ENCODE peak calls at places on chromosomes 13 and 19, in nine cellular contexts. W, L, T, O, X, P, D, M and U are unnamed samples. For H3K4me1, the result is how much of the 10 kb centered on the place peaks cover.

GRCh38 chr13:22053053-22053452 is 382.2 kb downstream of the FGF9 start:
- DNase-seq in D (no peak), X (no peak), T (no peak), M (no peak), W (no peak), O (no peak), L (no peak), P (no peak), U (no peak)

GRCh38 chr19:22532388-22533310 is 101.5 kb upstream of the ZNF492 start:
- DNase-seq in O (peak), L (no peak), P (peak), M (peak), W (no peak), T (peak), X (peak), D (no peak), U (no peak)

GRCh38 chr13:98447881-98448641 is 128.8 kb downstream of the STK24 start:
- DNase-seq in L (peak), O (peak), X (no peak), P (no peak), T (peak), D (peak), W (no peak), M (peak), U (no peak)

GRCh38 chr19:45100797-45101196 is 7.8 kb downstream of the PPP1R37 start:
- DNase-seq in M (no peak), D (no peak), L (peak), O (no peak), P (no peak), X (no peak), T (no peak), W (no peak), U (no peak)

GRCh38 chr19:3615524-3616135 is 9.0 kb upstream of the TBXA2R start:
- DNase-seq in X (no peak), D (no peak), W (no peak), P (no peak), M (no peak), L (no peak), O (no peak), T (no peak), U (no peak)

GRCh38 chr13:31670831-31671617 is 68.3 kb upstream of the RXFP2 start:
- DNase-seq in X (no peak), M (no peak), P (no peak), L (peak), D (no peak), O (no peak), W (no peak), T (peak), U (no peak)

GRCh38 chr13:102847272-102848234 is 1.7 kb downstream of the ERCC5 start:
- DNase-seq in P (peak), X (no peak), O (no peak), W (no peak), D (peak), M (no peak), T (peak), L (peak), U (peak)

GRCh38 chr13:62110079-62110478 is 694.4 kb upstream of the PCDH20 start:
- DNase-seq in T (no peak), P (no peak), M (no peak), L (no peak), X (no peak), W (no peak), D (no peak), O (no peak), U (no peak)

GRCh38 chr13:31978021-31978420 is 53.6 kb upstream of the FRY start:
- DNase-seq in T (no peak), M (no peak), D (no peak), W (no peak), X (no peak), P (peak), O (no peak), L (no peak), U (no peak)

GRCh38 chr13:110424596-110425443 is 117.7 kb downstream of the COL4A2 start:
- DNase-seq in X (no peak), D (no peak), O (no peak), P (no peak), L (no peak), M (no peak), W (no peak), T (no peak), U (no peak)

GRCh38 chr13:114313061-114313860 is 1.0 kb upstream of the CHAMP1 start:
- DNase-seq in D (no peak), O (no peak), L (peak), P (no peak), M (no peak), X (no peak), W (no peak), T (no peak), U (no peak)

GRCh38 chr13:89486721-89487120 is 1815.5 kb downstream of the SLITRK5 start:
- DNase-seq in X (no peak), W (no peak), P (no peak), M (no peak), L (no peak), T (no peak), O (no peak), D (no peak), U (no peak)

GRCh38 chr13:86986448-86986847 is 684.7 kb upstream of the SLITRK5 start:
- DNase-seq in D (peak), M (no peak), X (no peak), O (no peak), P (no peak), T (no peak), L (peak), W (no peak), U (peak)

GRCh38 chr19:35736913-35737886 is 5.1 kb downstream of the IGFLR1 start:
- DNase-seq in D (no peak), M (no peak), X (no peak), W (no peak), L (peak), T (no peak), P (no peak), O (no peak), U (no peak)

GRCh38 chr13:113452942-113453901 is at the start of gene ADPRHL1:
- DNase-seq in P (no peak), M (peak), D (no peak), O (no peak), T (no peak), L (peak), W (no peak), X (peak), U (no peak)

GRCh38 chr19:42528354-42529247 is at the start of gene CEACAM1:
- DNase-seq in P (peak), W (peak), O (no peak), L (peak), D (no peak), X (peak), T (peak), M (peak), U (no peak)

GRCh38 chr13:53920916-53921315 is 892.3 kb downstream of the OLFM4 start:
- DNase-seq in T (no peak), O (no peak), X (no peak), P (no peak), L (no peak), W (no peak), M (no peak), D (no peak), U (no peak)

GRCh38 chr13:27482996-27483395 is 32.6 kb upstream of the MTIF3 start:
- DNase-seq in M (no peak), X (no peak), T (no peak), P (peak), L (no peak), O (no peak), W (no peak), D (no peak), U (no peak)

GRCh38 chr13:95559100-95559499 is 6.6 kb downstream of the CLDN10 start:
- DNase-seq in L (no peak), M (no peak), D (no peak), O (no peak), T (no peak), X (no peak), W (no peak), P (no peak), U (no peak)

GRCh38 chr19:13441810-13442512 is 64.3 kb downstream of the CACNA1A start:
- DNase-seq in D (peak), O (no peak), P (peak), X (peak), T (peak), M (peak), W (peak), L (peak), U (peak)

GRCh38 chr13:20035130-20035529 is 76.6 kb downstream of the ZMYM2 start:
- DNase-seq in P (peak), D (no peak), T (peak), W (no peak), O (no peak), M (no peak), X (no peak), L (no peak), U (no peak)

DNA sequence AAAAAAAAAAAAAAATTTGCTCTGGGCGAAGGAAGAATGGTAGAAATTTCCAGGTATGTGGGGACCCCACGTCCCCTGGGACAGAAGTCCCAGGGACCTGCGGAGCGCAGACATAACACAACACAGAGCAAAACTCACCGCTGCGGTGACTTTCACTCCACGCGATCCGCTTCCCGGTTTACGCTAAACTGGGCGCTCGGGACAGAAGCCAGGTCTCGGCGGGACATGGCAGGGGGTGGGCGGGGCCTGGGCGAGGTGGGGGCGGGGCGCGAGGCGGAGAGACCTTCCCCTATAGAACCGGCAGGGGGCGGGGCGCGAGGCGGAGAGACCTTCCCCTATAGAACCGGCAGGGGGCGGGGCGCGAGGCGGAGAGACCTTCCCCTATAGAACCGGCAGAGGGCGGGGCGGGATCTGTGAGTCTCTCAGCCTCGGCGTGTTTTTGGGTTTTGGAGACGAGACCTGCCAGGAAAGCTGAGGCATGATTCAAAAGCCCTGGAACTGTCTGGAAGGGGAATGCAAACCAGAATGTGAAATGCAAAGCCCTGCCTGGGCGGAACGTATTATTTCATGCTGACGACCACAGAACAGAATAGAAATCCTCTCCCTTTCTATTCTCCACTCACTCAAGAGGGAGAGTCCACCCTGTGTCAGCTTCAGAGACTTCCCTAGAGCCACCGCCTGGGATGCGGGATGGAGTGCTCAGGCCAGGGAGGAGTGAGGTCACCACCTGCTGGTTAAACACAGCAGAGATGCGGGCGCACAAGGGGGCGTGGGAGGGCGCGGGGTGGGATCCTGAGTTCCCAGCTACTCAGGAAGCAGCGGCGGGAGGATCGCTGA is 20.2 kb upstream of the ERVV-1 start:
- DNase-seq in M (peak), D (peak), T (peak), W (peak), P (peak), X (peak), O (peak), L (peak), U (peak)
- H3K27ac ChIP-seq in M (no peak), D (no peak), T (peak), W (no peak), P (peak), X (peak), O (peak), L (peak), U (no peak)

GRCh38 chr13:79382545-79383275 is 23.3 kb downstream of the RBM26 start:
- DNase-seq in L (no peak), T (no peak), W (no peak), X (no peak), D (no peak), P (peak), O (no peak), M (no peak), U (no peak)
- H3K4me1 ChIP-seq in L (under half), T (under half), W (under half), X (half or more), D (under half), P (under half), O (under half), M (under half), U (under half)

GRCh38 chr19:19406878-19407639 is 1.6 kb downstream of the GATAD2A start:
- DNase-seq in X (no peak), M (no peak), P (peak), O (no peak), W (peak), D (peak), T (peak), L (peak), U (no peak)

GRCh38 chr19:19409235-19410030 is 4.0 kb downstream of the GATAD2A start:
- DNase-seq in M (no peak), L (no peak), P (peak), D (peak), X (no peak), W (no peak), T (no peak), O (no peak), U (no peak)

GRCh38 chr19:19405919-19406877 is 723 bp downstream of the GATAD2A start:
- DNase-seq in M (peak), O (no peak), W (peak), T (peak), L (peak), P (peak), X (peak), D (peak), U (peak)

GRCh38 chr19:19404879-19405860 is at the start of gene GATAD2A:
- DNase-seq in O (peak), X (peak), D (peak), T (peak), L (peak), P (peak), M (peak), W (peak), U (peak)

GRCh38 chr19:19407640-19407933 is 2.1 kb downstream of the GATAD2A start:
- DNase-seq in D (peak), O (no peak), L (no peak), X (no peak), P (no peak), M (no peak), W (no peak), T (no peak), U (no peak)
- H3K4me3 ChIP-seq in D (peak), O (no peak), L (peak), X (peak), P (no peak), M (no peak), W (peak), T (no peak), U (no peak)

DNA sequence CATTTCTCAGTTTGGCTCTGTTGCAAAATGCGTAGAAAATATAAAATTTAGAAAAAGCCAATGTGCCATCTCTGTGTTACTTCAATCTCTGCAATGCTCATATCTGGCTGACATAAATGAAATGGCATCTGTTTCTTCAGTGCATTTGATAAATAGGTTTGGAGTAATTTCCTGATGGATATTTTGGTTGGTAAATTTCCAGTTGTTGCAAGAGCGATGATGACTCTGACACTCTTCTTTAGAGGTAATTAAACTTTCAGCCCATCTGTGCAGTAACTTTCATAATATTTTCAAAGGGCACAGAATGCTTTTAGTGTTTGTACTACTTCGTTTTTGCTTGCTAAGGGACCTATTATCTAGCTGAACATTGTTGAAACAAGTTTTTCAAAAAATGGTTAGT is 1286.4 kb downstream of the PCDH9 start:
- DNase-seq in W (no peak), X (no peak), P (no peak), M (no peak), D (no peak), O (no peak), T (peak), L (no peak), U (no peak)
- H3K27ac ChIP-seq in W (no peak), X (peak), P (no peak), M (no peak), D (no peak), O (no peak), T (no peak), L (no peak), U (no peak)

DNA sequence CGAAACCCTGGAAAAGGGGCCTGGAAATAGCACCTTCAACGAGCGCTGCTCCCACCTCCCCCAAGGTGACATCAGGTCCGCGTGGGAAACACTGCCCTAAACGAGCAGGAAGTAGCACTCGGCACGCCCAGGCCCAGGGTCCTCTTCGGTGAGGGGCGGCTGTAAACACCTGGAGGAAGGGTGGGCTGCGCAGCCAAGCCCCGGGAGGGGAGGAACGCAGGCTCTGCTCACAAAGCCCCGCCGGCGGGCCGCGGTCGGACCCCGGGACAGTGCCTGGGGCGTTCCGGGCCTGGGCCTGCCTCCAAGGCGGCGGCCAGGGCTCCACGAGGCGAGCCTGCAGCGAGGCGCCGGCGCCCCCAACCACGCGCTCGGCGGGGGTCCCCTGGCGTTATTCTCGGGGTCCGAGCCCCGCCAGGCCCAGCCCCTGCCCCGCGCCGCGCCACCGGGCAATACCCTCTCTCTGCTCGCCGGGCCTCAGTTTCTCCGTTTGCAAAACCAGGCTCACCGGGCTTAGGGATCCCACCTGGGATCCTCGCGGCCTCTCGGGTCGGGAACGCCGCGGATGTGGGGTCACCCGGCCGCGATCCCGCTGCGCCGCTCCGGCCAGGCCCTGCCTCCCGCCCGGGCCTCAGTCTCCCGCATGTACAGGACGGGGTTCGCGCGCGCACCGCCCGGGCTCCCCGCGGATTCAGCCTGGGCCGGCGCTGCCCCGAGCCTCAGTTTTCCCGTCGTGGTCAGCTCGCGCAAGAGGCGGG is 630 bp downstream of the RNF126 start:
- DNase-seq in T (peak), D (peak), O (no peak), W (peak), X (peak), L (peak), M (no peak), P (peak), U (peak)
- H3K4me1 ChIP-seq in T (under half), D (under half), O (half or more), W (half or more), X (half or more), L (under half), M (half or more), P (under half), U (under half)

DNA sequence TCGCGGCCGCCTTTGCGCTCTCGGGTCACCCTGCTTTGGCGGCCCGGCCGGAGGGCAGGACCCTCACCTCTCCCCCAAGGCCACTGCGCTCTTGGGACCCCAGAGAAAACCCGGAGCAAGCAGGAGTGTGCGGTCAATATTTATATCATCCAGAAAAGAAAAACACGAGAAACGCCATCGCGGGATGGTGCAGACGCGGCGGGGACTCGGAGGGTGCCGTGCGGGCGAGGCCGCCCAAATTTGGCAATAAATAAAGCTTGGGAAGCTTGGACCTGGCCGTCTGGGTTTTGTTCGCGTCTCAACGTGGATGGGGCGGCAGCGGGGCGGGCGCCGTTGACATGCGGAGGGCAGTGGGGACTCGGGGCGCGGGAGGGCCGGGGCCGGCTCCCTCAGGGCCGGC is 9.6 kb downstream of the CBARP start:
- DNase-seq in X (no peak), P (no peak), L (no peak), D (no peak), W (no peak), T (no peak), M (no peak), O (no peak), U (no peak)
- H3K4me3 ChIP-seq in X (no peak), P (no peak), L (no peak), D (no peak), W (no peak), T (no peak), M (no peak), O (no peak), U (no peak)

GRCh38 chr13:100773429-100773828 is 98.8 kb upstream of the TMTC4 start:
- DNase-seq in L (no peak), W (no peak), O (no peak), D (no peak), P (peak), X (no peak), M (no peak), T (no peak), U (no peak)
- H3K27ac ChIP-seq in L (no peak), W (no peak), O (no peak), D (no peak), P (peak), X (no peak), M (no peak), T (no peak), U (no peak)